ENCODE peak calls at places on chromosomes 2 and 18, in six cellular contexts. W, G, M, I, Y and Q are unnamed samples.
A peak's percentile ranks its signal among the peaks of the same experiment; 100 is the strongest.

GRCh38 chr2:158738363-158738762 is 56.8 kb upstream of the DAPL1 start:
- DNase-seq in W (no peak), G (no peak), M (no peak), I (no peak), Y (no peak), Q (no peak)

GRCh38 chr2:7825591-7826312 is 856.1 kb upstream of the ID2 start:
- DNase-seq in W (no peak), G (no peak), M (no peak), I (no peak), Y (peak; percentile 80), Q (no peak)

GRCh38 chr2:172701250-172701649 is 34.4 kb upstream of the RAPGEF4 start:
- DNase-seq in W (peak; percentile 58), G (no peak), M (no peak), I (no peak), Y (no peak), Q (no peak)

GRCh38 chr2:139201516-139201915 is 421.3 kb upstream of the NXPH2 start:
- DNase-seq in W (no peak), G (no peak), M (no peak), I (no peak), Y (no peak), Q (no peak)

GRCh38 chr2:121699421-121700328 is 37.0 kb downstream of the NIFK start:
- DNase-seq in W (peak; percentile 55), G (peak; percentile 34), M (peak; percentile 71), I (no peak), Y (peak; percentile 52), Q (no peak)

GRCh38 chr2:173159794-173160463 is 84.3 kb downstream of the MAP3K20 start:
- DNase-seq in W (peak; percentile 49), G (no peak), M (peak; percentile 51), I (peak; percentile 10), Y (peak; percentile 25), Q (peak; percentile 35)

GRCh38 chr2:211860224-211860623 is 678.4 kb downstream of the ERBB4 start:
- DNase-seq in W (no peak), G (no peak), M (no peak), I (no peak), Y (no peak), Q (no peak)

GRCh38 chr2:172394008-172394407 is 33.4 kb upstream of the ITGA6 start:
- DNase-seq in W (no peak), G (no peak), M (no peak), I (no peak), Y (no peak), Q (no peak)

GRCh38 chr18:38635706-38636105 is 1070.1 kb upstream of the CELF4 start:
- DNase-seq in W (no peak), G (no peak), M (no peak), I (no peak), Y (no peak), Q (no peak)

GRCh38 chr2:153163055-153163454 is 315.5 kb downstream of the RPRM start:
- DNase-seq in W (no peak), G (no peak), M (peak; percentile 53), I (peak; percentile 5), Y (peak; percentile 76), Q (peak; percentile 89)

GRCh38 chr2:163801499-163801893 is 65.7 kb upstream of the FIGN start:
- DNase-seq in W (no peak), G (no peak), M (no peak), I (no peak), Y (no peak), Q (no peak)

GRCh38 chr2:177078416-177078815 is 134.2 kb upstream of the HNRNPA3 start:
- DNase-seq in W (no peak), G (no peak), M (no peak), I (no peak), Y (no peak), Q (no peak)

GRCh38 chr18:67194886-67195285 is 321.6 kb downstream of the DSEL start:
- DNase-seq in W (peak; percentile 39), G (no peak), M (no peak), I (no peak), Y (no peak), Q (peak; percentile 36)

GRCh38 chr2:46014911-46015654 is 282.1 kb upstream of the EPAS1 start:
- DNase-seq in W (peak; percentile 86), G (no peak), M (no peak), I (peak; percentile 34), Y (no peak), Q (peak; percentile 87)

GRCh38 chr18:44320619-44321460 is 359.8 kb upstream of the SETBP1 start:
- DNase-seq in W (no peak), G (no peak), M (no peak), I (no peak), Y (no peak), Q (peak; percentile 13)

GRCh38 chr2:216765810-216766259 is 70.5 kb upstream of the IGFBP5 start:
- DNase-seq in W (no peak), G (peak; percentile 31), M (no peak), I (peak; percentile 75), Y (peak; percentile 34), Q (peak; percentile 88)

GRCh38 chr18:25594351-25594750 is 242.4 kb upstream of the ZNF521 start:
- DNase-seq in W (no peak), G (no peak), M (no peak), I (no peak), Y (no peak), Q (no peak)

GRCh38 chr18:67665266-67665665 is 148.7 kb upstream of the DSEL start:
- DNase-seq in W (no peak), G (no peak), M (no peak), I (no peak), Y (no peak), Q (peak; percentile 30)

GRCh38 chr2:126886201-126886905 is 12.3 kb upstream of the TEX51 start:
- DNase-seq in W (peak; percentile 28), G (peak; percentile 92), M (peak; percentile 42), I (peak; percentile 63), Y (peak; percentile 13), Q (peak; percentile 91)

GRCh38 chr2:136310005-136310495 is 192.1 kb upstream of the CXCR4 start:
- DNase-seq in W (no peak), G (no peak), M (no peak), I (no peak), Y (no peak), Q (no peak)

GRCh38 chr2:72023678-72024390 is 123.8 kb downstream of the CYP26B1 start:
- DNase-seq in W (no peak), G (no peak), M (no peak), I (no peak), Y (no peak), Q (no peak)

GRCh38 chr2:182915369-182916326 is 49.2 kb upstream of the FRZB start:
- DNase-seq in W (no peak), G (no peak), M (no peak), I (no peak), Y (no peak), Q (no peak)

GRCh38 chr2:238895901-238896600 is 48.2 kb downstream of the TWIST2 start:
- DNase-seq in W (peak; percentile 81), G (no peak), M (no peak), I (peak; percentile 23), Y (peak; percentile 29), Q (peak; percentile 44)

GRCh38 chr18:76350134-76351025 is 144.7 kb downstream of the ZNF516 start:
- DNase-seq in W (no peak), G (no peak), M (no peak), I (no peak), Y (no peak), Q (peak; percentile 18)

GRCh38 chr2:45013229-45014015 is 4.2 kb upstream of the SIX2 start:
- DNase-seq in W (no peak), G (no peak), M (no peak), I (no peak), Y (no peak), Q (peak; percentile 60)
- TF ChIP-seq EZH2 in W (peak; percentile 99), G (no peak), M (no peak), I (peak; percentile 98), Y (no peak), Q (peak; percentile 81)

GRCh38 chr2:205139822-205140612 is 542.3 kb upstream of the NRP2 start:
- DNase-seq in W (peak; percentile 99), G (peak; percentile 5), M (no peak), I (peak; percentile 33), Y (no peak), Q (peak; percentile 85)
- TF ChIP-seq POLR2AphosphoS5 in W (peak; percentile 41), G (peak; percentile 74), M (no peak), I (no peak), Y (no peak), Q (no peak)

GRCh38 chr2:174340400-174341300 is 5.9 kb downstream of the SP9 start:
- DNase-seq in W (no peak), G (no peak), M (no peak), I (no peak), Y (peak; percentile 41), Q (peak; percentile 72)

GRCh38 chr2:174342600-174343342 is 8.0 kb downstream of the SP9 start:
- DNase-seq in W (peak; percentile 23), G (no peak), M (no peak), I (no peak), Y (no peak), Q (peak; percentile 32)

GRCh38 chr2:174343343-174343637 is 8.5 kb downstream of the SP9 start:
- DNase-seq in W (no peak), G (no peak), M (no peak), I (no peak), Y (no peak), Q (no peak)

GRCh38 chr2:174341301-174341994 is 6.7 kb downstream of the SP9 start:
- DNase-seq in W (peak; percentile 90), G (peak; percentile 81), M (peak; percentile 58), I (no peak), Y (peak; percentile 67), Q (peak; percentile 81)

DNA sequence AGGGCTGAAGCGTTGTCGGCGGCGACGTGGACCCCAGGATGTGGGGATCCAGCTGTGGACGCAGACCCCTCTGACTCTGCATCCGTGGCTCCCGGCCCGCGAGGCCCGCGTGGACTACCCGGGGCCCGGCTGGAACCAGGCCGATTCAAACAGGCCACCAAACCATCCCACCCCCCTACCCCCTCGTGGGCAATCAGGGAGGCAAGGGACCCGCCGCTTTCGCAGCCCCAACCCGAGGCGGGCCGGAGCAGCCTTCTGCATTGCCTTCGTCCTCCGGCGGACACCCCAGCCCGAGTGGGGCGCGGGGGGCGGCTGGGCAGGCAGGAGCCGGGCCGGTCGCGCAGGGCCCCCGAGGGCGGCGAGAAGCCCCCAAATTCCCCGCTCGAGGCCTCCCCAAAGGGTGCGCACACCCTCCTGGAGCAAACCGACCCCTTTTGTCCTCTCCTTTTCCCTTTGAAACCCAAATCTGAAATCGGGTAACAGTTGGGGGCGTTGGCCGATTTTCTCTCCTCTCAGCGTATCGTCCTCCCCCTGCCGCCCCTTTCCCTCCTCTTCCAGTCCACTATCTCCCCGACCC is 7.3 kb downstream of the SP9 start:
- DNase-seq in W (no peak), G (no peak), M (no peak), I (no peak), Y (no peak), Q (peak; percentile 41)
- TF ChIP-seq EZH2 in W (peak; percentile 96), G (no peak), M (no peak), I (no peak), Y (peak; percentile 28), Q (peak; percentile 11)

GRCh38 chr2:230932556-230933511 is 7.8 kb upstream of the GPR55 start:
- DNase-seq in W (no peak), G (no peak), M (no peak), I (no peak), Y (no peak), Q (no peak)
- TF ChIP-seq POLR2AphosphoS5 in W (no peak), G (no peak), M (no peak), I (no peak), Y (no peak), Q (no peak)